ENCODE peak calls at places on chromosomes 4 and X, in four cellular contexts. One of them, this sample, is unnamed.

GRCh38 chr4:142092941-142093340 is 456.6 kb downstream of the IL15 start:
- DNase-seq in endothelial cell of umbilical vein: no peak
- DNase-seq in upper lobe of right lung: no peak
- DNase-seq in ascending aorta: no peak
- DNase-seq in this sample: no peak

GRCh38 chrX:139759637-139760036 is 51.7 kb upstream of the MCF2 start:
- DNase-seq in endothelial cell of umbilical vein: peak; percentile 18
- DNase-seq in upper lobe of right lung: no peak
- DNase-seq in ascending aorta: no peak
- DNase-seq in this sample: no peak

GRCh38 chr4:25908491-25908901 is 5.5 kb upstream of the SMIM20 start:
- DNase-seq in endothelial cell of umbilical vein: peak; percentile 75
- DNase-seq in upper lobe of right lung: no peak
- DNase-seq in ascending aorta: no peak
- DNase-seq in this sample: no peak

GRCh38 chr4:105807496-105807895 is 87.8 kb upstream of the NPNT start:
- DNase-seq in endothelial cell of umbilical vein: no peak
- DNase-seq in upper lobe of right lung: no peak
- DNase-seq in ascending aorta: no peak
- DNase-seq in this sample: no peak

GRCh38 chr4:54658321-54659093 is 750 bp downstream of the KIT start:
- DNase-seq in endothelial cell of umbilical vein: peak; percentile 62
- DNase-seq in upper lobe of right lung: peak; percentile 72
- DNase-seq in ascending aorta: peak; percentile 71
- DNase-seq in this sample: peak; percentile 42

GRCh38 chr4:109207060-109207459 is 95.4 kb downstream of the COL25A1 start:
- DNase-seq in endothelial cell of umbilical vein: peak; percentile 34
- DNase-seq in upper lobe of right lung: no peak
- DNase-seq in ascending aorta: no peak
- DNase-seq in this sample: no peak

GRCh38 chr4:98260579-98261290 is 449 bp upstream of the RAP1GDS1 start:
- DNase-seq in endothelial cell of umbilical vein: peak; percentile 98
- DNase-seq in upper lobe of right lung: peak; percentile 99
- DNase-seq in ascending aorta: peak; percentile 96
- DNase-seq in this sample: peak; percentile 96

GRCh38 chr4:159248383-159249178 is 145.7 kb downstream of the RAPGEF2 start:
- DNase-seq in endothelial cell of umbilical vein: peak; percentile 53
- DNase-seq in upper lobe of right lung: no peak
- DNase-seq in ascending aorta: no peak
- DNase-seq in this sample: no peak

GRCh38 chr4:165926307-165926706 is 53.3 kb downstream of the TLL1 start:
- DNase-seq in endothelial cell of umbilical vein: peak; percentile 44
- DNase-seq in upper lobe of right lung: no peak
- DNase-seq in ascending aorta: no peak
- DNase-seq in this sample: no peak

GRCh38 chr4:162494935-162495334 is 331.1 kb upstream of the FSTL5 start:
- DNase-seq in endothelial cell of umbilical vein: no peak
- DNase-seq in upper lobe of right lung: no peak
- DNase-seq in ascending aorta: no peak
- DNase-seq in this sample: no peak

GRCh38 chr4:44160776-44161377 is 287.7 kb downstream of the KCTD8 start:
- DNase-seq in endothelial cell of umbilical vein: peak; percentile 71
- DNase-seq in upper lobe of right lung: no peak
- DNase-seq in ascending aorta: no peak
- DNase-seq in this sample: no peak

GRCh38 chr4:170674176-170674575 is 584.4 kb upstream of the AADAT start:
- DNase-seq in endothelial cell of umbilical vein: no peak
- DNase-seq in upper lobe of right lung: no peak
- DNase-seq in ascending aorta: no peak
- DNase-seq in this sample: no peak

GRCh38 chrX:105460366-105460765 is 239.9 kb upstream of the TEX13A start:
- DNase-seq in endothelial cell of umbilical vein: no peak
- DNase-seq in upper lobe of right lung: no peak
- DNase-seq in ascending aorta: no peak
- DNase-seq in this sample: no peak

GRCh38 chr4:15400911-15401671 is 26.7 kb upstream of the C1QTNF7 start:
- DNase-seq in endothelial cell of umbilical vein: no peak
- DNase-seq in upper lobe of right lung: peak; percentile 84
- DNase-seq in ascending aorta: peak; percentile 89
- DNase-seq in this sample: peak; percentile 3

GRCh38 chr4:17577660-17578481 is 873 bp downstream of the LAP3 start:
- DNase-seq in endothelial cell of umbilical vein: no peak
- DNase-seq in upper lobe of right lung: peak; percentile 79
- DNase-seq in ascending aorta: peak; percentile 78
- DNase-seq in this sample: peak; percentile 54

GRCh38 chr4:6516762-6517161 is 44.3 kb upstream of the PPP2R2C start:
- DNase-seq in endothelial cell of umbilical vein: no peak
- DNase-seq in upper lobe of right lung: no peak
- DNase-seq in ascending aorta: no peak
- DNase-seq in this sample: no peak

GRCh38 chr4:68391451-68391850 is 41.6 kb upstream of the YTHDC1 start:
- DNase-seq in endothelial cell of umbilical vein: no peak
- DNase-seq in upper lobe of right lung: no peak
- DNase-seq in ascending aorta: no peak
- DNase-seq in this sample: no peak

GRCh38 chr4:133869486-133869885 is 332.1 kb downstream of the PABPC4L start:
- DNase-seq in endothelial cell of umbilical vein: no peak
- DNase-seq in upper lobe of right lung: no peak
- DNase-seq in ascending aorta: no peak
- DNase-seq in this sample: no peak

GRCh38 chrX:151902813-151903591 is 9.7 kb upstream of the MAGEA4 start:
- DNase-seq in endothelial cell of umbilical vein: peak; percentile 91
- DNase-seq in upper lobe of right lung: no peak
- DNase-seq in ascending aorta: no peak
- DNase-seq in this sample: peak; percentile 67

GRCh38 chrX:102085706-102086105 is 39.8 kb upstream of the TCEAL2 start:
- DNase-seq in endothelial cell of umbilical vein: peak; percentile 1
- DNase-seq in upper lobe of right lung: no peak
- DNase-seq in ascending aorta: no peak
- DNase-seq in this sample: peak; percentile 0

GRCh38 chr4:56134272-56134671 is 185.5 kb downstream of the CEP135 start:
- DNase-seq in endothelial cell of umbilical vein: peak; percentile 55
- DNase-seq in upper lobe of right lung: no peak
- DNase-seq in ascending aorta: no peak
- DNase-seq in this sample: no peak

GRCh38 chr4:88054909-88055308 is 47.5 kb downstream of the PKD2 start:
- DNase-seq in endothelial cell of umbilical vein: peak; percentile 77
- DNase-seq in upper lobe of right lung: no peak
- DNase-seq in ascending aorta: no peak
- DNase-seq in this sample: peak; percentile 83

GRCh38 chrX:107715331-107716044 is 60.1 kb downstream of the TSC22D3 start:
- DNase-seq in endothelial cell of umbilical vein: no peak
- DNase-seq in upper lobe of right lung: no peak
- DNase-seq in ascending aorta: peak; percentile 62
- DNase-seq in this sample: peak; percentile 64

GRCh38 chr4:82851902-82852750 is 38.8 kb downstream of the SEC31A start:
- DNase-seq in endothelial cell of umbilical vein: peak; percentile 61
- DNase-seq in upper lobe of right lung: no peak
- DNase-seq in ascending aorta: no peak
- DNase-seq in this sample: peak; percentile 39

GRCh38 chr4:81030617-81031388 is at the start of gene BMP3:
- DNase-seq in endothelial cell of umbilical vein: no peak
- DNase-seq in upper lobe of right lung: peak; percentile 83
- DNase-seq in ascending aorta: no peak
- DNase-seq in this sample: peak; percentile 82
- H3K4me3 ChIP-seq in endothelial cell of umbilical vein: no peak within 1 kb of the TSS
- H3K4me3 ChIP-seq in upper lobe of right lung: peak within 1 kb of the TSS; percentile 49
- H3K4me3 ChIP-seq in ascending aorta: peak within 1 kb of the TSS; percentile 55
- H3K4me3 ChIP-seq in this sample: peak within 1 kb of the TSS; percentile 70

GRCh38 chr4:41154001-41154813 is 60.1 kb downstream of the APBB2 start:
- DNase-seq in endothelial cell of umbilical vein: peak; percentile 59
- DNase-seq in upper lobe of right lung: no peak
- DNase-seq in ascending aorta: no peak
- DNase-seq in this sample: no peak
- H3K4me1 ChIP-seq in endothelial cell of umbilical vein: peaks cover 52% of the 10 kb centered on the region
- H3K4me1 ChIP-seq in upper lobe of right lung: peaks cover 19% of the 10 kb centered on the region
- H3K4me1 ChIP-seq in ascending aorta: peaks cover 24% of the 10 kb centered on the region
- H3K4me1 ChIP-seq in this sample: peaks cover 2% of the 10 kb centered on the region

DNA sequence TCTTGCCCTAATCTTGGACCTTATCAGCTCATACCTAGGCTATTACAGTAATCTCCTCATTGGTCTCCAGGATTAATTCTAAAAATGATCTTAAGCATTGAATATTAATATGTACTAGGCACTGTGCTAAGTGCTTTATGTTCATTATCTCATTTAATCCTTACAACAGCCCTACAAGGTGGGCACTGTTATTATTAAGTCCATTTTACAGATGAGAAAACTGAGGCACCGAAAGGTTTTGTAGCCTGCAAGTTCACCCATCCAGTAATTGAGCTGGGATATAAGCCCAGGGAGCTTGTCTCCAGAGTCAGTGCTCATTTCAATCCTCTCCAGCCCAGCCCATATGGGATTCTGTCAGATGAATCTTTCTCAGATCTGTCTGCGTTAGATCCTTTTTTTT is 20.8 kb downstream of the SLC25A43 start:
- DNase-seq in endothelial cell of umbilical vein: no peak
- DNase-seq in upper lobe of right lung: no peak
- DNase-seq in ascending aorta: no peak
- DNase-seq in this sample: no peak
- H3K27ac ChIP-seq in endothelial cell of umbilical vein: no peak overlapping the region
- H3K27ac ChIP-seq in upper lobe of right lung: no peak overlapping the region
- H3K27ac ChIP-seq in ascending aorta: no peak overlapping the region
- H3K27ac ChIP-seq in this sample: no peak overlapping the region

GRCh38 chrX:54776987-54777672 is 20.9 kb downstream of the ITIH6 start:
- DNase-seq in endothelial cell of umbilical vein: no peak
- DNase-seq in upper lobe of right lung: no peak
- DNase-seq in ascending aorta: no peak
- DNase-seq in this sample: peak; percentile 1
- H3K4me3 ChIP-seq in endothelial cell of umbilical vein: no peak overlapping the region
- H3K4me3 ChIP-seq in upper lobe of right lung: no peak overlapping the region
- H3K4me3 ChIP-seq in ascending aorta: no peak overlapping the region
- H3K4me3 ChIP-seq in this sample: no peak overlapping the region

GRCh38 chr4:71188951-71189350 is 149.9 kb upstream of the SLC4A4 start:
- DNase-seq in endothelial cell of umbilical vein: no peak
- DNase-seq in upper lobe of right lung: no peak
- DNase-seq in ascending aorta: no peak
- DNase-seq in this sample: no peak

GRCh38 chr4:71187399-71188196 is 151.2 kb upstream of the SLC4A4 start:
- DNase-seq in endothelial cell of umbilical vein: no peak
- DNase-seq in upper lobe of right lung: peak; percentile 68
- DNase-seq in ascending aorta: no peak
- DNase-seq in this sample: peak; percentile 80

GRCh38 chr4:71186566-71187398 is 152.0 kb upstream of the SLC4A4 start:
- DNase-seq in endothelial cell of umbilical vein: peak; percentile 28
- DNase-seq in upper lobe of right lung: peak; percentile 84
- DNase-seq in ascending aorta: peak; percentile 77
- DNase-seq in this sample: peak; percentile 75

GRCh38 chr4:71189471-71189870 is 149.3 kb upstream of the SLC4A4 start:
- DNase-seq in endothelial cell of umbilical vein: no peak
- DNase-seq in upper lobe of right lung: no peak
- DNase-seq in ascending aorta: no peak
- DNase-seq in this sample: peak; percentile 48

GRCh38 chr4:71188197-71188625 is 150.6 kb upstream of the SLC4A4 start:
- DNase-seq in endothelial cell of umbilical vein: no peak
- DNase-seq in upper lobe of right lung: no peak
- DNase-seq in ascending aorta: no peak
- DNase-seq in this sample: peak; percentile 24
- H3K4me1 ChIP-seq in endothelial cell of umbilical vein: peaks cover 4% of the 10 kb centered on the region
- H3K4me1 ChIP-seq in upper lobe of right lung: peaks cover 13% of the 10 kb centered on the region
- H3K4me1 ChIP-seq in ascending aorta: peaks cover 8% of the 10 kb centered on the region
- H3K4me1 ChIP-seq in this sample: no peaks in the 10 kb centered on the region

GRCh38 chr4:78627046-78627965 is 75.7 kb downstream of the ANXA3 start:
- DNase-seq in endothelial cell of umbilical vein: no peak
- DNase-seq in upper lobe of right lung: no peak
- DNase-seq in ascending aorta: no peak
- DNase-seq in this sample: peak; percentile 32

GRCh38 chr4:78622253-78622979 is 70.8 kb downstream of the ANXA3 start:
- DNase-seq in endothelial cell of umbilical vein: peak; percentile 65
- DNase-seq in upper lobe of right lung: no peak
- DNase-seq in ascending aorta: no peak
- DNase-seq in this sample: peak; percentile 96

GRCh38 chr4:78625073-78625472 is 73.5 kb downstream of the ANXA3 start:
- DNase-seq in endothelial cell of umbilical vein: no peak
- DNase-seq in upper lobe of right lung: no peak
- DNase-seq in ascending aorta: no peak
- DNase-seq in this sample: no peak

GRCh38 chr4:78621395-78621794 is 69.8 kb downstream of the ANXA3 start:
- DNase-seq in endothelial cell of umbilical vein: no peak
- DNase-seq in upper lobe of right lung: no peak
- DNase-seq in ascending aorta: no peak
- DNase-seq in this sample: no peak

GRCh38 chr4:78624048-78624447 is 72.5 kb downstream of the ANXA3 start:
- DNase-seq in endothelial cell of umbilical vein: no peak
- DNase-seq in upper lobe of right lung: no peak
- DNase-seq in ascending aorta: no peak
- DNase-seq in this sample: no peak
- H3K27ac ChIP-seq in endothelial cell of umbilical vein: no peak overlapping the region
- H3K27ac ChIP-seq in upper lobe of right lung: no peak overlapping the region
- H3K27ac ChIP-seq in ascending aorta: no peak overlapping the region
- H3K27ac ChIP-seq in this sample: no peak overlapping the region

GRCh38 chr4:13543091-13543581 is 1.2 kb downstream of the NKX3-2 start:
- DNase-seq in endothelial cell of umbilical vein: no peak
- DNase-seq in upper lobe of right lung: no peak
- DNase-seq in ascending aorta: no peak
- DNase-seq in this sample: no peak
- H3K4me3 ChIP-seq in endothelial cell of umbilical vein: no peak overlapping the region
- H3K4me3 ChIP-seq in upper lobe of right lung: no peak overlapping the region
- H3K4me3 ChIP-seq in ascending aorta: no peak overlapping the region
- H3K4me3 ChIP-seq in this sample: no peak overlapping the region

GRCh38 chr4:184234155-184234554 is 16.5 kb upstream of the ENPP6 start:
- DNase-seq in endothelial cell of umbilical vein: no peak
- DNase-seq in upper lobe of right lung: no peak
- DNase-seq in ascending aorta: no peak
- DNase-seq in this sample: no peak

GRCh38 chr4:184232212-184232611 is 14.5 kb upstream of the ENPP6 start:
- DNase-seq in endothelial cell of umbilical vein: no peak
- DNase-seq in upper lobe of right lung: no peak
- DNase-seq in ascending aorta: no peak
- DNase-seq in this sample: peak; percentile 89

GRCh38 chr4:184228306-184228705 is 10.6 kb upstream of the ENPP6 start:
- DNase-seq in endothelial cell of umbilical vein: no peak
- DNase-seq in upper lobe of right lung: no peak
- DNase-seq in ascending aorta: no peak
- DNase-seq in this sample: no peak

GRCh38 chr4:184232975-184233374 is 15.3 kb upstream of the ENPP6 start:
- DNase-seq in endothelial cell of umbilical vein: no peak
- DNase-seq in upper lobe of right lung: no peak
- DNase-seq in ascending aorta: no peak
- DNase-seq in this sample: peak; percentile 53

GRCh38 chr4:184231573-184231972 is 13.9 kb upstream of the ENPP6 start:
- DNase-seq in endothelial cell of umbilical vein: no peak
- DNase-seq in upper lobe of right lung: no peak
- DNase-seq in ascending aorta: no peak
- DNase-seq in this sample: no peak
- H3K4me1 ChIP-seq in endothelial cell of umbilical vein: no peaks in the 10 kb centered on the region
- H3K4me1 ChIP-seq in upper lobe of right lung: no peaks in the 10 kb centered on the region
- H3K4me1 ChIP-seq in ascending aorta: no peaks in the 10 kb centered on the region
- H3K4me1 ChIP-seq in this sample: peaks cover 3% of the 10 kb centered on the region

This sample was measured in small intestine.